ENCODE peak calls at places on chromosomes 13 and 19, in ten cellular contexts. A, O, C, J, X, S, D, G, L and R are unnamed samples.

GRCh38 chr19:46687438-46688145 is 26.6 kb upstream of the DACT3 start:
- DNase-seq in A (no peak), O (no peak), C (no peak), J (no peak), X (no peak), S (no peak), D (no peak), G (peak), L (no peak), R (no peak)

GRCh38 chr13:103009061-103009840 is 57.0 kb downstream of the SLC10A2 start:
- DNase-seq in A (no peak), O (no peak), C (no peak), J (no peak), X (no peak), S (no peak), D (no peak), G (no peak), L (no peak), R (no peak)

GRCh38 chr19:4494691-4495064 is 22.6 kb downstream of the HDGFL2 start:
- DNase-seq in A (no peak), O (no peak), C (no peak), J (no peak), X (no peak), S (no peak), D (no peak), G (no peak), L (no peak), R (no peak)

GRCh38 chr19:17932485-17933338 is at the start of gene CCDC124:
- DNase-seq in A (peak), O (peak), C (peak), J (peak), X (peak), S (peak), D (peak), G (peak), L (peak), R (peak)

GRCh38 chr19:40424637-40425449 is 949 bp downstream of the SERTAD1 start:
- DNase-seq in A (no peak), O (no peak), C (no peak), J (no peak), X (no peak), S (no peak), D (no peak), G (peak), L (peak), R (no peak)

GRCh38 chr13:35136585-35136984 is 194.5 kb downstream of the NBEA start:
- DNase-seq in A (no peak), O (no peak), C (no peak), J (no peak), X (no peak), S (no peak), D (no peak), G (no peak), L (no peak), R (no peak)

GRCh38 chr13:44272692-44273091 is 100.9 kb upstream of the SERP2 start:
- DNase-seq in A (no peak), O (no peak), C (no peak), J (no peak), X (no peak), S (no peak), D (no peak), G (no peak), L (no peak), R (no peak)

GRCh38 chr13:29435125-29435911 is 160.2 kb downstream of the SLC7A1 start:
- DNase-seq in A (no peak), O (no peak), C (peak), J (no peak), X (no peak), S (no peak), D (no peak), G (peak), L (no peak), R (no peak)

GRCh38 chr13:79779761-79780160 is 298.8 kb downstream of the NDFIP2 start:
- DNase-seq in A (peak), O (no peak), C (no peak), J (peak), X (no peak), S (no peak), D (no peak), G (peak), L (peak), R (no peak)

GRCh38 chr19:17846146-17846545 is 1.6 kb downstream of the JAK3 start:
- DNase-seq in A (no peak), O (no peak), C (no peak), J (no peak), X (no peak), S (no peak), D (no peak), G (no peak), L (no peak), R (no peak)

GRCh38 chr19:45769821-45770191 is 754 bp upstream of the SIX5 start:
- DNase-seq in A (peak), O (no peak), C (no peak), J (peak), X (no peak), S (peak), D (peak), G (peak), L (no peak), R (no peak)

GRCh38 chr13:107144432-107144831 is 576.5 kb upstream of the ARGLU1 start:
- DNase-seq in A (no peak), O (no peak), C (no peak), J (no peak), X (no peak), S (no peak), D (no peak), G (no peak), L (no peak), R (no peak)

GRCh38 chr13:98013241-98013640 is 59.8 kb downstream of the IPO5 start:
- DNase-seq in A (no peak), O (no peak), C (no peak), J (no peak), X (no peak), S (no peak), D (no peak), G (no peak), L (no peak), R (no peak)

GRCh38 chr19:1112254-1113208 is 8.7 kb downstream of the GPX4 start:
- DNase-seq in A (no peak), O (no peak), C (no peak), J (peak), X (no peak), S (peak), D (peak), G (no peak), L (peak), R (no peak)

GRCh38 chr13:111123221-111123620 is 8.1 kb downstream of the ARHGEF7 start:
- DNase-seq in A (no peak), O (no peak), C (no peak), J (no peak), X (no peak), S (no peak), D (no peak), G (no peak), L (no peak), R (no peak)

GRCh38 chr13:20903164-20903475 is 574 bp upstream of the XPO4 start:
- DNase-seq in A (no peak), O (no peak), C (no peak), J (no peak), X (no peak), S (no peak), D (no peak), G (no peak), L (no peak), R (no peak)

GRCh38 chr19:50046649-50047503 is 21.1 kb downstream of the ZNF473 start:
- DNase-seq in A (peak), O (peak), C (no peak), J (peak), X (no peak), S (peak), D (peak), G (peak), L (peak), R (no peak)

GRCh38 chr13:95791084-95791722 is 114.3 kb downstream of the DNAJC3 start:
- DNase-seq in A (no peak), O (no peak), C (no peak), J (no peak), X (no peak), S (no peak), D (no peak), G (no peak), L (no peak), R (no peak)

GRCh38 chr13:49441312-49441711 is 2.6 kb downstream of the CAB39L start:
- DNase-seq in A (no peak), O (no peak), C (no peak), J (no peak), X (no peak), S (no peak), D (no peak), G (no peak), L (no peak), R (no peak)

GRCh38 chr19:40806385-40807146 is 7.6 kb downstream of the EGLN2 start:
- DNase-seq in A (peak), O (peak), C (peak), J (peak), X (peak), S (peak), D (peak), G (peak), L (peak), R (peak)

DNA sequence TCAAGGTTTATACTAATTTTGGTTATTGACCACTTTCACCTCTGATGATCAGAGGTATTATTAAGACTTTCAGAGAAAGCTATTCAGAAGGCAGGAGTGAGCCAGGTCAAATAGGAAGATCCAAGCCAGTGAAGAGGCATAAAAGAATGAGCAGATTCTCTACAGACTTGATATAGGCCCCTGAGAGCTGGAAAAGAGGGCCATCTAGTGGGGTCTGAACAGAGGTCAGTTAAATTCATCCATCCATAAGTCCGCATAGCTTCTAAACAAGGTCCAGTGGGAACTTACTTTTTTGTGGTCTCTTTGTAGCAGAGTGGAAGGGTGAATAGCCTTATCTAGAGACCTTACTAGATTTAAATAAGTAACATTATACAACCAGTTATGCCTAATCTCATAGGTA is 126.6 kb upstream of the UFM1 start:
- DNase-seq in A (no peak), O (no peak), C (no peak), J (no peak), X (no peak), S (peak), D (no peak), G (no peak), L (peak), R (no peak)
- TF ChIP-seq CTCF in A (no peak), O (peak), C (no peak), J (no peak), X (peak), S (no peak), D (no peak), G (no peak), L (peak), R (peak)

GRCh38 chr19:2438178-2438577 is 10.8 kb upstream of the TIMM13 start:
- DNase-seq in A (no peak), O (no peak), C (no peak), J (no peak), X (no peak), S (no peak), D (no peak), G (no peak), L (no peak), R (no peak)

GRCh38 chr19:2443116-2443784 is 13.5 kb downstream of the LMNB2 start:
- DNase-seq in A (no peak), O (no peak), C (no peak), J (no peak), X (no peak), S (no peak), D (no peak), G (no peak), L (no peak), R (no peak)

GRCh38 chr19:2440515-2440914 is 13.1 kb upstream of the TIMM13 start:
- DNase-seq in A (no peak), O (no peak), C (no peak), J (no peak), X (no peak), S (no peak), D (no peak), G (no peak), L (no peak), R (no peak)

GRCh38 chr19:2443785-2444182 is 13.0 kb downstream of the LMNB2 start:
- DNase-seq in A (no peak), O (no peak), C (no peak), J (no peak), X (no peak), S (no peak), D (no peak), G (no peak), L (no peak), R (no peak)

DNA sequence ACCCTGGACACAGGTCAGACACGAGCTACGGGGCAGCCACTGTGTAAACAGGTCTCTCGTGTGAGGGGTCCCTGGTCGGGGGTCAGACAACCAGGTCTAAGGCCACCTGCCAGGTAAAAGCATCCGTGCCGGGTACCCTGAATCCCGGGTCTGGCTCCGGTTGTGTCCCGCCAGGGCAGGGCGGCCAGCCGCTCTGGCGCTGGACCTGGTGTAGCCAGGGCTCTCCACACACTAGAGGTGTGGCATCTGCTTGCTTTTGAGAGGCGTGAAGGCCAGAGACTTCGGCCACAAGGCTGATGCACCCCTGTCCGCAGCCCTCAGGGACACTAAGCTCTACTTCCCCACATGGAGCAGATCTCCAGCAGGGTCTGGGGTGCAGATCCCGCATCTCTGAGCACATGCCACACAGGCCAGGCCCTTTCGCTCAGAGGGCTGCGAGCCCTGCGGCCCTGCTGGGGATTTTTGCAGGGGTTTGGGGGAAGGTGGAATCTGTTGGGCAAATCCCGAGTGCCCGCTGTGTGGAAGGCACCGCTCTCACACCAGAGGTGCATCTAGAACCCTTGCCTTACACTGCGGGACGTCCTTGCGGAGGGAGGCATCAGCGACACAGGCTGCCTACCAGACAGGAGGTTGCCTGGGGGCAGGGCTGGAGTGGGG is 13.8 kb upstream of the TIMM13 start:
- DNase-seq in A (no peak), O (no peak), C (no peak), J (no peak), X (no peak), S (no peak), D (no peak), G (no peak), L (no peak), R (no peak)
- TF ChIP-seq CTCF in A (no peak), O (no peak), C (no peak), J (no peak), X (no peak), S (no peak), D (no peak), G (no peak), L (no peak), R (no peak)

GRCh38 chr13:96963786-96964475 is 30.3 kb downstream of the OXGR1 start:
- DNase-seq in A (no peak), O (no peak), C (no peak), J (no peak), X (no peak), S (no peak), D (no peak), G (no peak), L (no peak), R (no peak)
- TF ChIP-seq CTCF in A (no peak), O (no peak), C (no peak), J (no peak), X (no peak), S (no peak), D (no peak), G (no peak), L (no peak), R (no peak)

DNA sequence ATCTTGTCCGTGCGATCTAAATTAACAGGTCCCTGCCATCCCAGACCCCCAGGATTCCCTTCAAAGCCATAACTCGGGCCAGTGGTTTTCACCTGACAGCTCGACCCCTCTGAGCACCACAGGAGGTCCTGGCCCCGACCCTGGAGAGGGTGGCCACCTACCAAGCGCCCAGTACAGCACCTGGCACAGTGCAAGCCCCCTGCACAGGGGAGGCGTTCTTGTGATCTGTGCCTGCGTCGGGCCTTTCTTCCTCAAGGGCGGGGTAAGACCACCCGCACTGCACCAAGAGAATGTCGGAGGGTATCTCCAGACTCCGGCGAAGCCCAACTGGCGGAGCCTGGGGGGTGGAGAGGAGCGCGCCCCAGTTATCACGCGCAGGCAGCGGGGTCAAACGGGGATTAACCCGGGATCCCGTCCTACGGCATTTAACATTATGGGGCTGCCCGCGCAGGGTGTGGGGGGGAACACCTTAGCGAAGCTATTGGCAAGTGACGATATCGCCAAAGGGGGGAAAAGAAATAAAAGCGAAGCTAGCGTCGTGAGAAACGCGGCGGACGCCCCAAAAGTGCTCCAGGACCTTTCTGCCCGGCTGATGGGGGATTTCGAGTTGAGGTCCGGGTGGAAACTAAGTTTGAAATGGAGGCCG is 1.3 kb upstream of the HNRNPL start:
- DNase-seq in A (no peak), O (no peak), C (no peak), J (peak), X (peak), S (peak), D (no peak), G (no peak), L (no peak), R (no peak)
- TF ChIP-seq CTCF in A (no peak), O (peak), C (no peak), J (no peak), X (no peak), S (no peak), D (no peak), G (no peak), L (peak), R (no peak)

DNA sequence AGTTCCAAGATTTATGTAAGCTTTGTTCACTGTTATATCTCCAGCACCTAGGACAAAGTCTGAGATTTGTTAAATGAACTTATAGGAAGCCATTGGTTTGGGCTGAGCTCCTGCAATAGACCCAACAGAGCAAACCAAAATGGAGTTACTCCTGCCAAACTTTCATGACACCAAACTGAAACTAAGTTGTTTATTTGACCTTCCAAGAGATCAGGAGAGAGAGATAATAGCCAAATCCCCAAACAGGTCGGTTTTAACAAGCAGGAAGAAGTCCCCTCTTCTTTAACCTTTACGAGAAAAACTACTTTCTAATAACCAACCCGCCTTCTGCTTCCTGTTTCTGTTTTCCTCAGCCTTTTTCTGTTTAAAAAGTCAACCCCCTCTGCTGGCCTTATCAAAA is 54.9 kb upstream of the ATP12A start:
- DNase-seq in A (no peak), O (no peak), C (no peak), J (no peak), X (no peak), S (no peak), D (no peak), G (no peak), L (no peak), R (no peak)
- TF ChIP-seq CTCF in A (no peak), O (no peak), C (no peak), J (peak), X (no peak), S (no peak), D (no peak), G (no peak), L (peak), R (no peak)

GRCh38 chr13:27868639-27869435 is 51.0 kb upstream of the PDX1 start:
- DNase-seq in A (no peak), O (no peak), C (no peak), J (no peak), X (no peak), S (no peak), D (no peak), G (no peak), L (no peak), R (no peak)

GRCh38 chr13:27869436-27870090 is 50.2 kb upstream of the PDX1 start:
- DNase-seq in A (no peak), O (no peak), C (no peak), J (no peak), X (no peak), S (no peak), D (no peak), G (no peak), L (no peak), R (no peak)
- TF ChIP-seq CTCF in A (no peak), O (peak), C (no peak), J (no peak), X (no peak), S (no peak), D (no peak), G (peak), L (peak), R (no peak)